ENCODE peak calls at places on chromosome 6, in four cellular contexts. U, Z, A and T are unnamed samples.
A peak's percentile ranks its signal among the peaks of the same experiment; 100 is the strongest.

GRCh38 chr6:5667737-5668136 is 339.0 kb downstream of the NRN1 start:
- DNase-seq in U (no peak), A (no peak), Z (no peak), T (no peak)

GRCh38 chr6:89433637-89434499 is 916 bp downstream of the ANKRD6 start:
- DNase-seq in Z (peak; percentile 20), A (peak; percentile 51), U (no peak), T (peak; percentile 31)

GRCh38 chr6:144343736-144344428 is 58.7 kb downstream of the UTRN start:
- DNase-seq in U (no peak), A (no peak), Z (no peak), T (peak; percentile 46)

GRCh38 chr6:84249724-84250123 is 22.3 kb upstream of the CEP162 start:
- DNase-seq in Z (peak; percentile 15), U (no peak), A (peak; percentile 25), T (no peak)

GRCh38 chr6:139925894-139926641 is 551.6 kb upstream of the CITED2 start:
- DNase-seq in A (no peak), Z (no peak), U (no peak), T (no peak)

GRCh38 chr6:31568537-31568961 is 3.5 kb upstream of the LTA start:
- DNase-seq in U (no peak), A (no peak), Z (no peak), T (no peak)

GRCh38 chr6:166671434-166672061 is 44.5 kb upstream of the RPS6KA2 start:
- DNase-seq in Z (no peak), A (peak; percentile 51), U (no peak), T (peak; percentile 53)

GRCh38 chr6:42226251-42227143 is 8.8 kb upstream of the MRPS10 start:
- DNase-seq in U (peak; percentile 93), A (peak; percentile 29), Z (peak; percentile 84), T (no peak)

GRCh38 chr6:104095661-104096416 is 763.9 kb downstream of the HACE1 start:
- DNase-seq in U (no peak), Z (no peak), A (no peak), T (no peak)